ENCODE peak calls at places on chromosomes 13 and 19, in nine cellular contexts. One of them, this sample, is unnamed.

GRCh38 chr19:19539738-19540703 is 2.0 kb downstream of the CILP2 start:
- DNase-seq in osteoblast: peak; percentile 91
- DNase-seq in cardiac muscle cell: peak; percentile 79
- DNase-seq in hepatocyte: peak; percentile 53
- DNase-seq in left ventricle myocardium inferior: peak; percentile 65
- DNase-seq in choroid plexus epithelial cell: peak; percentile 80
- DNase-seq in Peyer's patch: peak; percentile 82
- DNase-seq in tibial nerve: no peak
- DNase-seq in OCI-LY7: peak; percentile 54
- DNase-seq in this sample: no peak

GRCh38 chr13:93603043-93603442 is 376.4 kb downstream of the GPC6 start:
- DNase-seq in osteoblast: peak; percentile 78
- DNase-seq in cardiac muscle cell: peak; percentile 90
- DNase-seq in hepatocyte: no peak
- DNase-seq in left ventricle myocardium inferior: no peak
- DNase-seq in choroid plexus epithelial cell: peak; percentile 80
- DNase-seq in Peyer's patch: no peak
- DNase-seq in tibial nerve: no peak
- DNase-seq in OCI-LY7: no peak
- DNase-seq in this sample: no peak

GRCh38 chr19:30046522-30046921 is 104.5 kb downstream of the URI1 start:
- DNase-seq in osteoblast: no peak
- DNase-seq in cardiac muscle cell: no peak
- DNase-seq in hepatocyte: no peak
- DNase-seq in left ventricle myocardium inferior: no peak
- DNase-seq in choroid plexus epithelial cell: peak; percentile 78
- DNase-seq in Peyer's patch: no peak
- DNase-seq in tibial nerve: no peak
- DNase-seq in OCI-LY7: peak; percentile 26
- DNase-seq in this sample: no peak

GRCh38 chr13:109630281-109630680 is 156.1 kb downstream of the IRS2 start:
- DNase-seq in osteoblast: no peak
- DNase-seq in cardiac muscle cell: no peak
- DNase-seq in hepatocyte: no peak
- DNase-seq in left ventricle myocardium inferior: no peak
- DNase-seq in choroid plexus epithelial cell: no peak
- DNase-seq in Peyer's patch: no peak
- DNase-seq in tibial nerve: no peak
- DNase-seq in OCI-LY7: no peak
- DNase-seq in this sample: no peak

GRCh38 chr19:10100163-10100785 is 2.2 kb downstream of the ANGPTL6 start:
- DNase-seq in osteoblast: peak; percentile 65
- DNase-seq in cardiac muscle cell: no peak
- DNase-seq in hepatocyte: no peak
- DNase-seq in left ventricle myocardium inferior: no peak
- DNase-seq in choroid plexus epithelial cell: no peak
- DNase-seq in Peyer's patch: no peak
- DNase-seq in tibial nerve: no peak
- DNase-seq in OCI-LY7: no peak
- DNase-seq in this sample: no peak

GRCh38 chr19:49912965-49913685 is 15.9 kb upstream of the ATF5 start:
- DNase-seq in osteoblast: peak; percentile 56
- DNase-seq in cardiac muscle cell: no peak
- DNase-seq in hepatocyte: peak; percentile 59
- DNase-seq in left ventricle myocardium inferior: no peak
- DNase-seq in choroid plexus epithelial cell: peak; percentile 61
- DNase-seq in Peyer's patch: no peak
- DNase-seq in tibial nerve: no peak
- DNase-seq in OCI-LY7: no peak
- DNase-seq in this sample: no peak

GRCh38 chr19:31280266-31281006 is 68.8 kb downstream of the TSHZ3 start:
- DNase-seq in osteoblast: no peak
- DNase-seq in cardiac muscle cell: no peak
- DNase-seq in hepatocyte: no peak
- DNase-seq in left ventricle myocardium inferior: no peak
- DNase-seq in choroid plexus epithelial cell: no peak
- DNase-seq in Peyer's patch: no peak
- DNase-seq in tibial nerve: no peak
- DNase-seq in OCI-LY7: no peak
- DNase-seq in this sample: no peak

GRCh38 chr19:46744005-46744691 is 1.7 kb upstream of the FKRP start:
- DNase-seq in osteoblast: peak; percentile 83
- DNase-seq in cardiac muscle cell: no peak
- DNase-seq in hepatocyte: no peak
- DNase-seq in left ventricle myocardium inferior: no peak
- DNase-seq in choroid plexus epithelial cell: no peak
- DNase-seq in Peyer's patch: no peak
- DNase-seq in tibial nerve: no peak
- DNase-seq in OCI-LY7: no peak
- DNase-seq in this sample: no peak

GRCh38 chr19:8526345-8527062 is 12.5 kb upstream of the ZNF414 start:
- DNase-seq in osteoblast: peak; percentile 96
- DNase-seq in cardiac muscle cell: peak; percentile 95
- DNase-seq in hepatocyte: peak; percentile 96
- DNase-seq in left ventricle myocardium inferior: peak; percentile 90
- DNase-seq in choroid plexus epithelial cell: peak; percentile 93
- DNase-seq in Peyer's patch: peak; percentile 94
- DNase-seq in tibial nerve: peak; percentile 82
- DNase-seq in OCI-LY7: no peak
- DNase-seq in this sample: no peak

GRCh38 chr19:57850553-57851017 is 926 bp downstream of the ZNF587 start:
- DNase-seq in osteoblast: peak; percentile 78
- DNase-seq in cardiac muscle cell: peak; percentile 42
- DNase-seq in hepatocyte: peak; percentile 85
- DNase-seq in left ventricle myocardium inferior: no peak
- DNase-seq in choroid plexus epithelial cell: peak; percentile 54
- DNase-seq in Peyer's patch: peak; percentile 72
- DNase-seq in tibial nerve: no peak
- DNase-seq in OCI-LY7: peak; percentile 20
- DNase-seq in this sample: no peak

GRCh38 chr13:75153834-75154233 is 328.1 kb downstream of the TBC1D4 start:
- DNase-seq in osteoblast: no peak
- DNase-seq in cardiac muscle cell: peak; percentile 85
- DNase-seq in hepatocyte: no peak
- DNase-seq in left ventricle myocardium inferior: no peak
- DNase-seq in choroid plexus epithelial cell: peak; percentile 69
- DNase-seq in Peyer's patch: no peak
- DNase-seq in tibial nerve: no peak
- DNase-seq in OCI-LY7: no peak
- DNase-seq in this sample: no peak

GRCh38 chr13:90445179-90445578 is 902.3 kb upstream of the MIR17HG start:
- DNase-seq in osteoblast: peak; percentile 41
- DNase-seq in cardiac muscle cell: peak; percentile 95
- DNase-seq in hepatocyte: peak; percentile 55
- DNase-seq in left ventricle myocardium inferior: no peak
- DNase-seq in choroid plexus epithelial cell: peak; percentile 94
- DNase-seq in Peyer's patch: no peak
- DNase-seq in tibial nerve: no peak
- DNase-seq in OCI-LY7: no peak
- DNase-seq in this sample: no peak

GRCh38 chr13:67878376-67878775 is 648.2 kb upstream of the PCDH9 start:
- DNase-seq in osteoblast: no peak
- DNase-seq in cardiac muscle cell: no peak
- DNase-seq in hepatocyte: no peak
- DNase-seq in left ventricle myocardium inferior: no peak
- DNase-seq in choroid plexus epithelial cell: no peak
- DNase-seq in Peyer's patch: no peak
- DNase-seq in tibial nerve: no peak
- DNase-seq in OCI-LY7: no peak
- DNase-seq in this sample: no peak

GRCh38 chr19:801861-802496 is 4.7 kb downstream of the PTBP1 start:
- DNase-seq in osteoblast: peak; percentile 99
- DNase-seq in cardiac muscle cell: peak; percentile 77
- DNase-seq in hepatocyte: no peak
- DNase-seq in left ventricle myocardium inferior: no peak
- DNase-seq in choroid plexus epithelial cell: peak; percentile 64
- DNase-seq in Peyer's patch: no peak
- DNase-seq in tibial nerve: no peak
- DNase-seq in OCI-LY7: no peak
- DNase-seq in this sample: no peak

GRCh38 chr13:98866882-98867281 is 111.0 kb downstream of the DOCK9 start:
- DNase-seq in osteoblast: no peak
- DNase-seq in cardiac muscle cell: no peak
- DNase-seq in hepatocyte: no peak
- DNase-seq in left ventricle myocardium inferior: no peak
- DNase-seq in choroid plexus epithelial cell: no peak
- DNase-seq in Peyer's patch: no peak
- DNase-seq in tibial nerve: no peak
- DNase-seq in OCI-LY7: no peak
- DNase-seq in this sample: no peak

GRCh38 chr13:98873377-98874028 is 104.4 kb downstream of the DOCK9 start:
- DNase-seq in osteoblast: no peak
- DNase-seq in cardiac muscle cell: no peak
- DNase-seq in hepatocyte: no peak
- DNase-seq in left ventricle myocardium inferior: no peak
- DNase-seq in choroid plexus epithelial cell: no peak
- DNase-seq in Peyer's patch: no peak
- DNase-seq in tibial nerve: no peak
- DNase-seq in OCI-LY7: no peak
- DNase-seq in this sample: no peak

GRCh38 chr13:98871727-98872126 is 106.1 kb downstream of the DOCK9 start:
- DNase-seq in osteoblast: no peak
- DNase-seq in cardiac muscle cell: no peak
- DNase-seq in hepatocyte: no peak
- DNase-seq in left ventricle myocardium inferior: no peak
- DNase-seq in choroid plexus epithelial cell: no peak
- DNase-seq in Peyer's patch: no peak
- DNase-seq in tibial nerve: no peak
- DNase-seq in OCI-LY7: no peak
- DNase-seq in this sample: no peak

GRCh38 chr13:98868932-98869331 is 108.9 kb downstream of the DOCK9 start:
- DNase-seq in osteoblast: no peak
- DNase-seq in cardiac muscle cell: no peak
- DNase-seq in hepatocyte: no peak
- DNase-seq in left ventricle myocardium inferior: no peak
- DNase-seq in choroid plexus epithelial cell: no peak
- DNase-seq in Peyer's patch: no peak
- DNase-seq in tibial nerve: no peak
- DNase-seq in OCI-LY7: no peak
- DNase-seq in this sample: no peak

GRCh38 chr13:98869408-98870090 is 108.3 kb downstream of the DOCK9 start:
- DNase-seq in osteoblast: no peak
- DNase-seq in cardiac muscle cell: peak; percentile 27
- DNase-seq in hepatocyte: no peak
- DNase-seq in left ventricle myocardium inferior: peak; percentile 28
- DNase-seq in choroid plexus epithelial cell: peak; percentile 20
- DNase-seq in Peyer's patch: no peak
- DNase-seq in tibial nerve: no peak
- DNase-seq in OCI-LY7: peak; percentile 24
- DNase-seq in this sample: no peak
- TF ChIP-seq CTCF in osteoblast: peak; percentile 10
- TF ChIP-seq CTCF in cardiac muscle cell: no peak
- TF ChIP-seq CTCF in hepatocyte: peak; percentile 3
- TF ChIP-seq CTCF in left ventricle myocardium inferior: peak; percentile 14
- TF ChIP-seq CTCF in choroid plexus epithelial cell: peak; percentile 29
- TF ChIP-seq CTCF in Peyer's patch: peak; percentile 4
- TF ChIP-seq CTCF in tibial nerve: no peak
- TF ChIP-seq CTCF in OCI-LY7: peak; percentile 66
- TF ChIP-seq CTCF in this sample: peak; percentile 18

DNA sequence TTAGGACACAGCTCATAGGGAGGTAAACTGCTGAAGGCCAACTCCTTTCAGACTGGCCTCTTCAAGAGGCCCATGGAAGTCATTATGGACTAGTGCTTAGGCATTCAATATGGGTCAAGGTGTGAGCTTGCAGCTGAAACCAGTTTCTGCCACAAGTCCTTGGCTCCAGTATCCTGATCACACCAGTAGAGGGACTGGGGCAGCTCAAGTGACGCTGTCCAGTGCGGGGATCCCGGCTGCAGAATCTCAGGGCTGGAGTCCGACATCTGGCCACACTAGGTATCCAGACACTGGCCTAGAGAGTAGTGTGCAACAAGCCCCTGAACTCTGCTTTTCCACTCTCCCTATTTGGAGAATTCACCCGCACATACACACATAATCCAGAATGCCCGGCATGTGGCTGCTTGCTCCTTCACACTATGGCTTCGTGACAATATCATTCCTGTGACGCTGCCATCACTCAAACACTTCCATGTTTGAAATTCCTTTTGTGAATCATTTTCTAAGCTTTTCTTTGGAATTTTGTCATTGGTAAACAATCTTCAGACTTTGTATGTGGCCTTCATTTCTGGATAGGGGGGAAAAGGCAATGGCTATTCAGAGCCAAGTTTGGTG is 425.1 kb downstream of the EFNB2 start:
- DNase-seq in osteoblast: no peak
- DNase-seq in cardiac muscle cell: no peak
- DNase-seq in hepatocyte: no peak
- DNase-seq in left ventricle myocardium inferior: no peak
- DNase-seq in choroid plexus epithelial cell: no peak
- DNase-seq in Peyer's patch: no peak
- DNase-seq in tibial nerve: no peak
- DNase-seq in OCI-LY7: no peak
- DNase-seq in this sample: no peak
- TF ChIP-seq CTCF in osteoblast: no peak
- TF ChIP-seq CTCF in cardiac muscle cell: no peak
- TF ChIP-seq CTCF in hepatocyte: no peak
- TF ChIP-seq CTCF in left ventricle myocardium inferior: no peak
- TF ChIP-seq CTCF in choroid plexus epithelial cell: no peak
- TF ChIP-seq CTCF in Peyer's patch: no peak
- TF ChIP-seq CTCF in tibial nerve: no peak
- TF ChIP-seq CTCF in OCI-LY7: no peak
- TF ChIP-seq CTCF in this sample: no peak

DNA sequence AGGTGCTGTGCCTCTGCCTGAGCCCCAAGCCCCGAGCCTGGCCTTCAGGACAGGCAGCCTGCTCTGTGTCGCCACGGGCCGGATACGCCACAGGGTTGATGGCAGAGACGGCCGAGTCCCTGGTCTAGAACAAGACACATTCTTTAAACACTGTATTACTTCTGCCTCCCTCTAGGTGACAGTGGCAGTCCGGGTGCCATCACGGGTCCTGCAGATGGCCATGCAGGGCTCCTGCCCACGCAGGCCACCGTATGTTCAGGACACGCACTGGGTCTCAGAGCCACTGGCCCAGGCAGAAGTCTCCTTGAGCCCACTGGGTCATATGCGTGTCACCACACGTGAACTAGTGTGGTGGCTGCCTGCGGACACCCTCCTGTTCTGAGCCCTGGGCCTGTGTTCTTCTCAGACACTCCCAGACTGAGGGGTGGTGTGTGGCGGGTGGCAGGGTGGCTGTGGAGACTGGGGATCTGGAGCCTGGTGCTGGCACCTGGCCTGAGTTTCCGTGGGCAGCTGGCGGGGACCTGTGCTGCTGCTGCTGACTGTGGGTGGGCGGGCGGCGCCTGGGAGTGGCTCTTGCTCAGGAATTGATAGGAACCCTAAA is 4.4 kb downstream of the PLEKHJ1 start:
- DNase-seq in osteoblast: peak; percentile 96
- DNase-seq in cardiac muscle cell: no peak
- DNase-seq in hepatocyte: no peak
- DNase-seq in left ventricle myocardium inferior: no peak
- DNase-seq in choroid plexus epithelial cell: no peak
- DNase-seq in Peyer's patch: no peak
- DNase-seq in tibial nerve: no peak
- DNase-seq in OCI-LY7: peak; percentile 50
- DNase-seq in this sample: no peak
- TF ChIP-seq CTCF in osteoblast: peak; percentile 7
- TF ChIP-seq CTCF in cardiac muscle cell: no peak
- TF ChIP-seq CTCF in hepatocyte: no peak
- TF ChIP-seq CTCF in left ventricle myocardium inferior: no peak
- TF ChIP-seq CTCF in choroid plexus epithelial cell: no peak
- TF ChIP-seq CTCF in Peyer's patch: no peak
- TF ChIP-seq CTCF in tibial nerve: no peak
- TF ChIP-seq CTCF in OCI-LY7: peak; percentile 61
- TF ChIP-seq CTCF in this sample: no peak

GRCh38 chr13:83780201-83780600 is 102.1 kb downstream of the SLITRK1 start:
- DNase-seq in osteoblast: no peak
- DNase-seq in cardiac muscle cell: peak; percentile 63
- DNase-seq in hepatocyte: peak; percentile 43
- DNase-seq in left ventricle myocardium inferior: no peak
- DNase-seq in choroid plexus epithelial cell: peak; percentile 76
- DNase-seq in Peyer's patch: no peak
- DNase-seq in tibial nerve: no peak
- DNase-seq in OCI-LY7: peak; percentile 4
- DNase-seq in this sample: no peak
- TF ChIP-seq CTCF in osteoblast: peak; percentile 26
- TF ChIP-seq CTCF in cardiac muscle cell: peak; percentile 62
- TF ChIP-seq CTCF in hepatocyte: peak; percentile 36
- TF ChIP-seq CTCF in left ventricle myocardium inferior: no peak
- TF ChIP-seq CTCF in choroid plexus epithelial cell: peak; percentile 76
- TF ChIP-seq CTCF in Peyer's patch: no peak
- TF ChIP-seq CTCF in tibial nerve: no peak
- TF ChIP-seq CTCF in OCI-LY7: peak; percentile 58
- TF ChIP-seq CTCF in this sample: no peak

This sample was measured in natural killer cell.